ENCODE peak calls at places on chromosomes 5 and 9, in six cellular contexts. O is Panc1, M is tibial nerve, F is endodermal cell, E is gastrocnemius medialis, Y is foreskin keratinocyte. K is an unnamed sample.

GRCh38 chr5:72817076-72817476 is 615 bp downstream of the TNPO1 start:
- DNase-seq in O (no peak), M (peak; percentile 35), F (peak; percentile 84), E (peak; percentile 31), Y (peak; percentile 60), K (no peak)

GRCh38 chr9:137611623-137612609 is 6.4 kb downstream of the ARRDC1 start:
- DNase-seq in O (peak; percentile 60), M (no peak), F (peak; percentile 71), E (no peak), Y (peak; percentile 97), K (no peak)

GRCh38 chr5:55226934-55227737 is at the start of gene MCIDAS:
- DNase-seq in O (no peak), M (no peak), F (peak; percentile 91), E (no peak), Y (no peak), K (peak; percentile 93)

GRCh38 chr9:95182854-95183563 is 134.5 kb downstream of the FANCC start:
- DNase-seq in O (no peak), M (peak; percentile 39), F (peak; percentile 84), E (no peak), Y (no peak), K (peak; percentile 48)

GRCh38 chr5:148860599-148860998 is 34.2 kb downstream of the ADRB2 start:
- DNase-seq in O (no peak), M (no peak), F (no peak), E (no peak), Y (peak; percentile 59), K (no peak)

GRCh38 chr9:136833381-136834142 is 8.7 kb upstream of the AJM1 start:
- DNase-seq in O (no peak), M (no peak), F (no peak), E (no peak), Y (no peak), K (no peak)

GRCh38 chr9:107674937-107675277 is 185.3 kb upstream of the KLF4 start:
- DNase-seq in O (no peak), M (peak; percentile 37), F (no peak), E (peak; percentile 28), Y (no peak), K (no peak)

GRCh38 chr9:975740-976257 is 656 bp upstream of the DMRT3 start:
- DNase-seq in O (no peak), M (no peak), F (no peak), E (no peak), Y (no peak), K (no peak)

GRCh38 chr9:110143969-110144545 is 63.9 kb downstream of the C9orf152 start:
- DNase-seq in O (no peak), M (no peak), F (no peak), E (no peak), Y (no peak), K (no peak)

DNA sequence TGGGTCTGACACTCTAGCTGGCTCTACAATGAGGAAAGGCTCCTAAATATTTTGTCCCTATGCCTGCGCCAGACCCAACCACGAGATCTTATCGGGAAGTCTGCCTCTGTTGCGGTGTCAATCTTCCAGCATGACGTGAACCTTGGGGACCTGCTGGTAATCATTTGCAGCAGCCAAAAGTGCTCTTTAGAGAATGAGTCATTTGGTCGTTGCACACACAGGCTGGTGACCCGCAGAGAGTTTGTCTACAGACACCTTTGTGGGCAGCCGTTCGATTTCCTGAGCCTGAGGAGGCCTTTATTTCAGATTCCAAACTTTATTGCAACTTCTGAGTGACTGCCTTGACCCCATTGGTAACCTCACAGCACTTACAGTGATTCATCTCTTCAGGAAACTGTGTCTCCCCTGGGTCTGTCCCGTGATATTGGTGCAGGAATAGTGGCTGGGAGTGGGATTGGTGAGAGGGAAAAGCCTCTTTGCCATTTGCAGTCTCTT is 326.1 kb downstream of the NSG2 start:
- DNase-seq in O (no peak), M (no peak), F (no peak), E (no peak), Y (no peak), K (no peak)
- H3K27ac ChIP-seq in O (no peak overlapping the region), M (no peak overlapping the region), F (peak overlapping the region; percentile 50), E (no peak overlapping the region), Y (no peak overlapping the region), K (no peak overlapping the region)

GRCh38 chr5:104412649-104413240 is 850.2 kb upstream of the NUDT12 start:
- DNase-seq in O (peak; percentile 0), M (no peak), F (peak; percentile 83), E (no peak), Y (peak; percentile 45), K (peak; percentile 71)
- TF ChIP-seq CTCF in O (peak; percentile 59), M (no peak), F (peak; percentile 87), E (no peak), Y (peak; percentile 65), K (peak; percentile 74)

GRCh38 chr9:131012023-131012334 is 3.0 kb downstream of the LAMC3 start:
- DNase-seq in O (no peak), M (no peak), F (peak; percentile 81), E (no peak), Y (no peak), K (no peak)

GRCh38 chr9:131012396-131012917 is 3.5 kb downstream of the LAMC3 start:
- DNase-seq in O (no peak), M (no peak), F (peak; percentile 73), E (no peak), Y (no peak), K (peak; percentile 36)

GRCh38 chr9:131011274-131012022 is 2.5 kb downstream of the LAMC3 start:
- DNase-seq in O (no peak), M (no peak), F (peak; percentile 82), E (no peak), Y (no peak), K (no peak)

GRCh38 chr9:131013771-131014676 is 5.0 kb downstream of the LAMC3 start:
- DNase-seq in O (no peak), M (no peak), F (no peak), E (no peak), Y (no peak), K (no peak)

DNA sequence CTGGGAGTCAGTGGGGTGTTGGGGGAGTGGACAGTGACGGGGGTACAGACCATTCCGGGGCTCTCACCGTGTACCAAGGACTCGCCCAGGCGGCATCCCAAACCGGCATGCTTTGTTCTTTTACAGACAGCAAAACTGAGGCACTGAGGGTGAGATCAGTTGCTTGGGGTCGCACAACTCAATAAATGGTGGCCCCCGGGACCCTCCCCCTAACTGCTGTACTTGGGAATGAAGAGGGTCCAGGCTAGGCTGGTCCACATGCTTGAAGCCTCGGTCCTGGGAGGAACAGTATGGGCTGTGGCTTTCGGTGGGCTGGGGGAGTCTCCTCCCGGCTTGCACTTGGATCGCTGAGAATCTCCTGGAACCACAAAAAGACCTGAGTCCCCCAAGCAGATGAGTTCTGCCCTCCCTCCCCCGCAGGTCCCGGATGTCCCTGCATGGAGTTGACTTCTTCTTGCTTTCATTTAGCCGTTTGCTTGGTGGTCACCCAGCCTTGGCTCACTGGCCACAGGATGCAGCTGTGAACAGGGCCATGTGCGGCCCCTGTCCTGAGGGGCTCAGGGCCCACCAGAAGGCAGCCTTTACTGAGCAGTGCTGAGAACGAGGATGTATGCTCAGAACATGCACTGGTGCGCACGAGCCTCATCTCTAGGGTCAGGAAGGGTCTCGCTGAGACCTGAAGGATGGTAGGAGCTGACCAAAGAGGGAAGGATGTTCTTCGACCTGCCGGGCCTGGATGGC is 4.2 kb downstream of the LAMC3 start:
- DNase-seq in O (no peak), M (no peak), F (no peak), E (no peak), Y (no peak), K (no peak)
- H3K27ac ChIP-seq in O (no peak overlapping the region), M (no peak overlapping the region), F (no peak overlapping the region), E (no peak overlapping the region), Y (no peak overlapping the region), K (no peak overlapping the region)

GRCh38 chr5:178256746-178257145 is 24.1 kb upstream of the PHYKPL start:
- DNase-seq in O (no peak), M (no peak), F (no peak), E (no peak), Y (no peak), K (no peak)

GRCh38 chr5:178261666-178262600 is 29.3 kb upstream of the PHYKPL start:
- DNase-seq in O (no peak), M (no peak), F (no peak), E (no peak), Y (no peak), K (no peak)

GRCh38 chr5:178257650-178258049 is 25.0 kb upstream of the PHYKPL start:
- DNase-seq in O (no peak), M (no peak), F (no peak), E (no peak), Y (no peak), K (no peak)

GRCh38 chr5:178264044-178264443 is 31.4 kb upstream of the PHYKPL start:
- DNase-seq in O (no peak), M (no peak), F (no peak), E (no peak), Y (no peak), K (no peak)

GRCh38 chr5:178259623-178260536 is 27.3 kb upstream of the PHYKPL start:
- DNase-seq in O (no peak), M (no peak), F (no peak), E (no peak), Y (no peak), K (no peak)
- TF ChIP-seq CTCF in O (no peak), M (no peak), F (no peak), E (no peak), Y (no peak), K (no peak)

GRCh38 chr5:119368238-119368630 is 12.4 kb downstream of the TNFAIP8 start:
- DNase-seq in O (no peak), M (no peak), F (no peak), E (no peak), Y (no peak), K (no peak)

GRCh38 chr5:119366537-119366874 is 10.7 kb downstream of the TNFAIP8 start:
- DNase-seq in O (no peak), M (no peak), F (no peak), E (no peak), Y (no peak), K (no peak)

GRCh38 chr5:119365847-119366536 is 10.2 kb downstream of the TNFAIP8 start:
- DNase-seq in O (no peak), M (no peak), F (no peak), E (no peak), Y (no peak), K (no peak)

GRCh38 chr5:119370521-119370920 is 14.7 kb downstream of the TNFAIP8 start:
- DNase-seq in O (no peak), M (no peak), F (no peak), E (no peak), Y (no peak), K (no peak)

DNA sequence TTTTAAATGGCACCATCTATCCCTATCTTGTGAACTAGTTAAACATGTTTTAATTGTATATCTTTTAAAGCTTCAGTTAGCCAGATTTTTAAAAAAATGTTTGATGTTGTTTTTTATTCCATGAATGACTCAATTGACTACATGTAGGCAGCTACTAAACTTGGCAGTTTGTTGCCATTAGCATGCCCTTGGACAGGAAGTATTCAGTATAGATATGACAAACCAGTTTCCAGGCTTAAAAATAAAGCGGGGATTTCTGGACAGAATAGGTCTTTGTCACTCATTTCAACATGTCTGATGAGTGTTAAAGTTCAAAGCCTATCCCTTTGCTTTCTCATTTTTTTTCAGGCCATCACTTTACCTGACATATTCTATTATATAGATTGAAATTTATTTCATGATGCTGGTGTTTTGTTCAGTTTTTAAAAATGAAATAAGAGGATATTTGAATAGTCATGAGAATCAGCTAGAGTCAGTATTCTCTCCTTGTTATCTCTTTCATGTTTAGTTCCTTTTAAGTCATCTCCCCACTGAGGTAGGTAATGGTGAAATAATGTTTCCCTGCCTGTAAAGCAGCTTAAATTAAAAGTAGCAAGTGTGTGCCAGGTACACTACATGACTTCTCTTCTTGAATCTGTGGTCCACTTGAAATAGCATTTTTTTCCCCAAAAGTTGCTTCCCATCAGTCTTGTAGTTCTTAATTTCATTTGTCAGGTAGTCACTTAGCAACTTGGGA is 11.9 kb downstream of the TNFAIP8 start:
- DNase-seq in O (no peak), M (no peak), F (no peak), E (no peak), Y (peak; percentile 63), K (no peak)
- H3K27ac ChIP-seq in O (no peak overlapping the region), M (no peak overlapping the region), F (no peak overlapping the region), E (no peak overlapping the region), Y (no peak overlapping the region), K (no peak overlapping the region)